ENCODE peak calls at places on chromosome 7, in five cellular contexts. Z is left ventricle myocardium inferior, I is heart right ventricle, V is IMR-90, E is lung. C is an unnamed sample.

GRCh38 chr7:41656357-41656756 is 46.5 kb downstream of the INHBA start:
- DNase-seq in Z (no peak), I (no peak), V (peak; percentile 63), E (no peak), C (no peak)

GRCh38 chr7:90889210-90889609 is 293.1 kb downstream of the CDK14 start:
- DNase-seq in Z (no peak), I (no peak), V (no peak), E (no peak), C (no peak)

GRCh38 chr7:38699481-38699880 is 68.3 kb upstream of the AMPH start:
- DNase-seq in Z (no peak), I (no peak), V (peak; percentile 50), E (no peak), C (no peak)

GRCh38 chr7:132577206-132578049 is 1.2 kb upstream of the PLXNA4 start:
- DNase-seq in Z (peak; percentile 84), I (peak; percentile 83), V (peak; percentile 16), E (peak; percentile 38), C (peak; percentile 71)

GRCh38 chr7:134599371-134599770 is 47.3 kb upstream of the BPGM start:
- DNase-seq in Z (no peak), I (peak; percentile 17), V (no peak), E (no peak), C (no peak)

GRCh38 chr7:43758861-43759683 is 592 bp downstream of the BLVRA start:
- DNase-seq in Z (no peak), I (peak; percentile 36), V (peak; percentile 31), E (no peak), C (peak; percentile 58)

GRCh38 chr7:123209786-123210185 is 10.0 kb upstream of the SLC13A1 start:
- DNase-seq in Z (no peak), I (no peak), V (no peak), E (no peak), C (no peak)

GRCh38 chr7:134826105-134826504 is 46.7 kb downstream of the CALD1 start:
- DNase-seq in Z (no peak), I (no peak), V (peak; percentile 91), E (no peak), C (no peak)

GRCh38 chr7:97064972-97065587 is 40.4 kb upstream of the DLX5 start:
- DNase-seq in Z (no peak), I (no peak), V (peak; percentile 58), E (no peak), C (no peak)

GRCh38 chr7:25933921-25934320 is 218.1 kb upstream of the NFE2L3 start:
- DNase-seq in Z (no peak), I (no peak), V (no peak), E (no peak), C (no peak)

GRCh38 chr7:55639640-55640039 is 67.3 kb upstream of the VOPP1 start:
- DNase-seq in Z (no peak), I (no peak), V (no peak), E (no peak), C (no peak)

GRCh38 chr7:20301311-20301939 is 29.3 kb upstream of the ITGB8 start:
- DNase-seq in Z (no peak), I (no peak), V (peak; percentile 75), E (no peak), C (no peak)

GRCh38 chr7:139753079-139753692 is 24.6 kb downstream of the HIPK2 start:
- DNase-seq in Z (no peak), I (no peak), V (peak; percentile 56), E (no peak), C (no peak)

GRCh38 chr7:106462365-106462859 is 177.6 kb upstream of the NAMPT start:
- DNase-seq in Z (no peak), I (no peak), V (peak; percentile 52), E (no peak), C (no peak)

GRCh38 chr7:80374321-80374720 is 137.5 kb downstream of the GNAT3 start:
- DNase-seq in Z (no peak), I (no peak), V (no peak), E (no peak), C (no peak)

GRCh38 chr7:111986601-111987000 is 219.6 kb downstream of the DOCK4 start:
- DNase-seq in Z (no peak), I (no peak), V (no peak), E (no peak), C (no peak)

GRCh38 chr7:81607987-81608386 is 161.9 kb downstream of the HGF start:
- DNase-seq in Z (no peak), I (no peak), V (no peak), E (no peak), C (no peak)

DNA sequence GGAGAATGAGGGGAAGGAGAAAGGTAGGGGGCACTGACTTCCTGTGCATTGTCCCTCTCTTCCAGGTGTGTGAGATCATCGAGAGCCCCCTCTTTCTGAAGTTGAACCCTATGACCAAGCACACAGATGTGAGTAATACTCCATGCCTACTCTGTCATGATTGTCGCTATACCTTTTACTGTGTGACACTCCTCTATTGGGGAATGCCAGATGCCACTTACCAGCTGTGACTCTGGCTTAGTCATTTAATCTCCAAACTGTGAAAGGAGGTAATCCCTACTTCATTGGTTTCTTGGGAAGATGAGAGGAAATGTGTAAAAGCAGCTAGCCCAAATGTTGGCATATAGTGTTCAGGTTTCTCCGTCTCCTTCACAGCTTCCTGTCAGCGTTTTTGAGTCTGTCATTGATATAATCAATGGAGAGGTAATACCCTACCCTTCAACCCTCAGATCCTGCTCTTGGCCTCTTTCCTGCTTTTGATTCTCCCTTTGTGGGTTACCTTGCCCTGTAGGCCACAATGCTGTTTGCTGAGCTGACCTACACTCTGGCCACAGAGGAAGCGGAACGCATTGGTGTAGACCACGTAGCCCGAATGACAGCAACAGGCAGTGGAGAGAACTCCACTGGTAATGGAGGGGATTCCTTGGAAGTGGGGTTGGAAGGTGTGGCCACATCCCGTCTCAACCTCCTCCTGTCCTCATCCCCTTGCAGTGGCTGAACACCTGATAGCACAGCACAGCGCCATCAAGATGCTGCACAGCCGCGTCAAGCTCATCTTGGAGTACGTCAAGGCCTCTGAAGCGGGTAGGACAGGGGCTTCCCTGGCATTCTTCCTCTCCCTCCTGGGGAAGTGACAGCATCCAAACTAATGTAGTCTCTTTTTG is 2.0 kb downstream of the COPS6 start:
- DNase-seq in Z (no peak), I (no peak), V (no peak), E (no peak), C (no peak)
- H3K27ac ChIP-seq in Z (no peak overlapping the region), I (no peak overlapping the region), V (peak overlapping the region; percentile 38), E (peak overlapping the region; percentile 9), C (no peak overlapping the region)

GRCh38 chr7:50674896-50675835 is 107.5 kb downstream of the GRB10 start:
- DNase-seq in Z (no peak), I (no peak), V (no peak), E (no peak), C (no peak)

GRCh38 chr7:50678586-50678985 is 104.1 kb downstream of the GRB10 start:
- DNase-seq in Z (no peak), I (no peak), V (no peak), E (no peak), C (no peak)

GRCh38 chr7:50677279-50677996 is 105.3 kb downstream of the GRB10 start:
- DNase-seq in Z (no peak), I (no peak), V (no peak), E (no peak), C (no peak)

GRCh38 chr7:50676079-50676478 is 106.6 kb downstream of the GRB10 start:
- DNase-seq in Z (no peak), I (no peak), V (no peak), E (no peak), C (no peak)

GRCh38 chr7:50676754-50677153 is 105.9 kb downstream of the GRB10 start:
- DNase-seq in Z (no peak), I (no peak), V (no peak), E (no peak), C (no peak)
- H3K27ac ChIP-seq in Z (peak overlapping the region; percentile 50), I (peak overlapping the region; percentile 36), V (no peak overlapping the region), E (peak overlapping the region; percentile 32), C (peak overlapping the region; percentile 81)

GRCh38 chr7:11319491-11320274 is 346.0 kb downstream of the PHF14 start:
- DNase-seq in Z (no peak), I (no peak), V (no peak), E (no peak), C (no peak)
- H3K27ac ChIP-seq in Z (no peak overlapping the region), I (no peak overlapping the region), V (no peak overlapping the region), E (no peak overlapping the region), C (no peak overlapping the region)

DNA sequence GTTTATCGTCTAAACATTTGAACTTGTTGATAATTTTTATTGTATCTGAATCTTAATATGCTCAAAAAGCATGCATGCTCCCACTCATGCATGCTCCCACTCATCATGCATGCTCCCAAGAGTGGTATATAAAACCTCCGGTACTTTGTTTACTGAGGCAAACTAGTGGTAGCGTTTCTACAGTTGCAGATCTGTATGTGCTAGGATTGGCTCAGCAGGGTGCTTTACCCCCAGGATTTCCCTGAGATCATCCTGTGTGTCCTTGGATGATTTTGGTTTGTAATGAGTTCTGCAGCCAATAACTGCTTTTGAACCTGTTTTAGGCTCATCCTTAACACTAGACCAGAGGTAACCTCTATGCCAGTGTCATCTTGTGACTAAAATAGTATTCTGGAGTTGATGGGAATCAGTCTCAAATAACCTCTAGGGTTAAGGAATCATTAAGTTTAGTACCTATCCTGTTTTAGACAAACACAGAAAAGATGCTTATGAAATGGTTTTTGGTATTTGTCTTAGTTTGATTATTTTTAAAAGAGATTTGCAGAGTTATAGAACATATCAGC is 40.4 kb downstream of the PHTF2 start:
- DNase-seq in Z (no peak), I (no peak), V (no peak), E (no peak), C (no peak)
- H3K27ac ChIP-seq in Z (no peak overlapping the region), I (no peak overlapping the region), V (no peak overlapping the region), E (no peak overlapping the region), C (peak overlapping the region; percentile 86)

GRCh38 chr7:128830231-128831177 is at the start of gene FLNC:
- DNase-seq in Z (peak; percentile 70), I (peak; percentile 70), V (peak; percentile 71), E (no peak), C (peak; percentile 91)
- H3K27ac ChIP-seq in Z (peak within 1 kb of the TSS; percentile 96), I (peak within 1 kb of the TSS; percentile 99), V (peak within 1 kb of the TSS; percentile 95), E (no peak within 1 kb of the TSS), C (peak within 1 kb of the TSS; percentile 100)

GRCh38 chr7:77482015-77482414 is 55.1 kb upstream of the PTPN12 start:
- DNase-seq in Z (no peak), I (no peak), V (no peak), E (peak; percentile 73), C (no peak)
- H3K27ac ChIP-seq in Z (no peak overlapping the region), I (no peak overlapping the region), V (no peak overlapping the region), E (no peak overlapping the region), C (no peak overlapping the region)

C was measured in psoas muscle.